ENCODE peak calls at places on chromosome 19, in eight cellular contexts. I is IMR-90, B is H1, T is gastrocnemius medialis, C is body of pancreas, K is heart left ventricle, V is K562, M is H54. S is an unnamed sample.

GRCh38 chr19:10402441-10403038 is 802 bp downstream of the CDC37 start:
- DNase-seq in K (peak), C (no peak), I (no peak), V (peak), T (no peak), M (no peak), B (no peak), S (peak)

GRCh38 chr19:53865918-53866696 is 1.6 kb upstream of the MYADM start:
- DNase-seq in B (no peak), K (peak), C (peak), M (peak), V (peak), I (peak), T (peak), S (peak)

GRCh38 chr19:58380736-58381459 is at the start of gene ZNF837:
- DNase-seq in V (peak), T (peak), C (peak), I (peak), M (peak), K (peak), B (peak), S (peak)

GRCh38 chr19:42606660-42607351 is 12.1 kb upstream of the CEACAM8 start:
- DNase-seq in K (peak), V (peak), B (peak), C (peak), M (peak), I (peak), T (no peak), S (peak)

GRCh38 chr19:11987405-11988231 is 22.8 kb downstream of the ZNF763 start:
- DNase-seq in I (peak), M (peak), K (peak), B (peak), C (peak), T (peak), V (peak), S (peak)

GRCh38 chr19:35513975-35514809 is 743 bp upstream of the DMKN start:
- DNase-seq in K (no peak), C (no peak), M (no peak), V (no peak), B (no peak), I (no peak), T (no peak), S (no peak)

GRCh38 chr19:42353341-42354015 is 28.0 kb downstream of the MEGF8 start:
- DNase-seq in V (no peak), I (no peak), B (no peak), K (no peak), M (no peak), T (no peak), C (no peak), S (no peak)

GRCh38 chr19:30745476-30745985 is 373.3 kb downstream of the ZNF536 start:
- DNase-seq in T (no peak), V (no peak), C (no peak), I (no peak), B (no peak), M (no peak), K (no peak), S (no peak)

GRCh38 chr19:46125447-46125846 is 959 bp upstream of the IGFL3 start:
- DNase-seq in V (no peak), T (no peak), C (no peak), K (no peak), B (no peak), I (no peak), M (no peak), S (no peak)

GRCh38 chr19:39132344-39132969 is 6.9 kb downstream of the PAK4 start:
- DNase-seq in B (no peak), M (no peak), T (no peak), V (no peak), C (no peak), K (no peak), I (no peak), S (no peak)

GRCh38 chr19:52778811-52779210 is 7.8 kb downstream of the ZNF600 start:
- DNase-seq in B (no peak), I (peak), M (no peak), K (no peak), C (no peak), T (no peak), V (no peak), S (no peak)

GRCh38 chr19:40862785-40863184 is 12.5 kb upstream of the CYP2A6 start:
- DNase-seq in I (no peak), C (no peak), K (no peak), T (no peak), M (no peak), V (no peak), B (no peak), S (no peak)

GRCh38 chr19:35207391-35207871 is 21.1 kb downstream of the FAM187B start:
- DNase-seq in M (no peak), K (no peak), B (no peak), T (no peak), I (no peak), C (no peak), V (no peak), S (no peak)

GRCh38 chr19:14059093-14059480 is 2.8 kb downstream of the PALM3 start:
- DNase-seq in T (no peak), B (no peak), M (no peak), K (no peak), V (peak), C (no peak), I (no peak), S (peak)

GRCh38 chr19:43224855-43225253 is 19.4 kb upstream of the PSG4 start:
- DNase-seq in V (no peak), T (no peak), K (no peak), C (no peak), M (no peak), B (no peak), I (no peak), S (no peak)

GRCh38 chr19:54294539-54294938 is 13.6 kb upstream of the LILRB2 start:
- DNase-seq in B (no peak), K (no peak), I (no peak), V (no peak), M (no peak), C (no peak), T (no peak), S (no peak)

GRCh38 chr19:54096642-54097106 is 3.9 kb downstream of the OSCAR start:
- DNase-seq in B (no peak), C (no peak), M (no peak), T (no peak), I (peak), V (peak), K (no peak), S (peak)

GRCh38 chr19:42250666-42251531 is 4.0 kb downstream of the ERF start:
- DNase-seq in M (no peak), C (peak), B (no peak), K (peak), V (no peak), T (no peak), I (peak), S (no peak)

GRCh38 chr19:19562665-19563347 is 24.7 kb downstream of the CILP2 start:
- DNase-seq in C (no peak), M (no peak), T (no peak), K (no peak), B (no peak), V (peak), I (no peak), S (no peak)

GRCh38 chr19:16897572-16898056 is 8.8 kb downstream of the F2RL3 start:
- DNase-seq in K (no peak), B (no peak), C (peak), M (no peak), I (no peak), T (no peak), V (no peak), S (peak)
- TF ChIP-seq POLR2A in K (no peak), B (no peak), C (no peak), M (no peak), I (no peak), T (peak), V (peak), S (peak)

GRCh38 chr19:3537438-3538240 is 1.3 kb upstream of the TEKTIP1 start:
- DNase-seq in M (no peak), B (no peak), V (peak), C (no peak), T (no peak), I (no peak), K (no peak), S (no peak)
- TF ChIP-seq POLR2A in M (no peak), B (no peak), V (peak), C (no peak), T (no peak), I (no peak), K (no peak), S (no peak)

GRCh38 chr19:3178377-3178972 is at the start of gene S1PR4:
- DNase-seq in C (no peak), M (no peak), T (no peak), V (no peak), B (no peak), K (no peak), I (no peak), S (peak)
- TF ChIP-seq POLR2A in C (no peak), M (no peak), T (no peak), V (no peak), B (no peak), K (no peak), I (no peak), S (peak)

DNA sequence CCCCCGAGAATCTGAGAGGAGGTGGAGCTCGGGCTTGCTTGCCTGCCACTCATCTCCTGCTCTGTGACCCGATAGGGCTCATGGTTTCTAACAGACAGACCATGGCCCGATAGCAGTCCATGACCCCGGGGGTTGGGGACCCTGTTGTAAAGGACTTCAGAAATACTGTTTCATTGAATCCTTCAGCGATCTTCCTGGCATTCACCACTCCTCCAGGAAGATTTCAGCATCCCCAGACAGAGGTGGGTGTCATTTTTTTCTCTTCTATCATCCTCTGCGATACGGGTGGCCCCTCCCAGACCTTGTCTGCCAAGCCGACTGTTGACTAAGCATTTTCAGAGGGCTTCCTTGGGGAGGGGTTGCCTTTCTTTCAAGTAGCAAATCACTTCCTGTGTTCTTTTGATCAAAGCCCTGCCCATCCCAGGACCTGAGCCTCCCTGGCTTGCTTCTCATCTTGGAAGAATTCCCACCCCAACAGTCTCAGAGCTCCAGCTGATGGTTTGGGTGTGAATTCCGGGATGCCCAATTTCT is 1.7 kb downstream of the MYO1F start:
- DNase-seq in V (peak), C (no peak), M (no peak), K (no peak), I (peak), B (no peak), T (no peak), S (peak)
- TF ChIP-seq POLR2A in V (no peak), C (no peak), M (no peak), K (no peak), I (no peak), B (no peak), T (no peak), S (no peak)

GRCh38 chr19:460877-461609 is at the start of gene SHC2:
- DNase-seq in I (no peak), C (peak), K (peak), T (no peak), V (peak), B (no peak), M (no peak), S (peak)
- TF ChIP-seq POLR2A in I (no peak), C (no peak), K (no peak), T (peak), V (no peak), B (no peak), M (peak), S (no peak)

DNA sequence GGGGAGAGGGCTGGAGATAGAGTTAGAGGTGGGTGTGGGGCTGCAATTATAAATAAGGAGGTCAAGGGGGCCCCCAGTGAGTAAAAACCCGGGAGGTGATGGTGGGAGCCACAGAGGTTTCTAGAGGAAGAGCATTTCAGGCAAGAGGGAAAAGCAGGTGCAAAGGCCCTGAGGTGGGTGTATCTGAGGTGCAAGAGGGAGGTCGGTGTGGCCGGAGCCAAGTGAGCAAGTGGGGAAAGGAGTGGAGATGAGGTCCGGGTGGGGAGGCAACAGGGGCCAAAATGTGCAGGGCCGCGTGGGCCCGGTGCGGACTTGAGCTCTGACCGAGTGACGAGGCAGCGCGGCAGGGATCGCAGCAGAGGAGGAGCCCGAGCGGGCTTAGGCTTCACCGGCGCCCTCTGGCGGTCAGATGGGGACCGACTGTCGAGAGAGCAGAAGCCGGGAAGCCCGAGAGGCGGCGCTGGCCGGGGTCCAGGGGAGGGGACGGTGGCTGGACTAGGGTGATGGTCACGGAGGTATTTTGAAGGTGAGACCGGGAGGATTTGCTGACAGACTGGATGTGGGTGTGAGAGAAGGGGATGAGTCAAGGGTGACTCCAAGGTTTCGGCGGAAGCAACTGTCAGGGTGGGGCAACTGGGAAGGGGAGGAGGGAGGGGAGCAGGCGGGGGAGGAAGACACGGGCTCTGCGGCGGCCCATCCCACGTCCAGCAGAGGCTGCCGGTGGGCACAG is 17.7 kb upstream of the SPACA4 start:
- DNase-seq in K (peak), T (peak), M (peak), I (peak), C (peak), V (peak), B (peak), S (peak)
- TF ChIP-seq POLR2A in K (no peak), T (no peak), M (no peak), I (no peak), C (no peak), V (peak), B (no peak), S (no peak)

GRCh38 chr19:13018037-13018914 is 23.0 kb downstream of the NFIX start:
- DNase-seq in I (peak), M (no peak), B (no peak), V (peak), K (peak), C (peak), T (no peak), S (peak)
- TF ChIP-seq POLR2A in I (no peak), M (no peak), B (no peak), V (no peak), K (no peak), C (no peak), T (peak), S (no peak)

GRCh38 chr19:20565321-20566018 is at the start of gene ZNF737:
- DNase-seq in C (peak), T (peak), K (peak), I (peak), B (peak), M (peak), V (peak), S (peak)
- TF ChIP-seq POLR2A in C (peak), T (peak), K (no peak), I (no peak), B (peak), M (no peak), V (no peak), S (peak)

DNA sequence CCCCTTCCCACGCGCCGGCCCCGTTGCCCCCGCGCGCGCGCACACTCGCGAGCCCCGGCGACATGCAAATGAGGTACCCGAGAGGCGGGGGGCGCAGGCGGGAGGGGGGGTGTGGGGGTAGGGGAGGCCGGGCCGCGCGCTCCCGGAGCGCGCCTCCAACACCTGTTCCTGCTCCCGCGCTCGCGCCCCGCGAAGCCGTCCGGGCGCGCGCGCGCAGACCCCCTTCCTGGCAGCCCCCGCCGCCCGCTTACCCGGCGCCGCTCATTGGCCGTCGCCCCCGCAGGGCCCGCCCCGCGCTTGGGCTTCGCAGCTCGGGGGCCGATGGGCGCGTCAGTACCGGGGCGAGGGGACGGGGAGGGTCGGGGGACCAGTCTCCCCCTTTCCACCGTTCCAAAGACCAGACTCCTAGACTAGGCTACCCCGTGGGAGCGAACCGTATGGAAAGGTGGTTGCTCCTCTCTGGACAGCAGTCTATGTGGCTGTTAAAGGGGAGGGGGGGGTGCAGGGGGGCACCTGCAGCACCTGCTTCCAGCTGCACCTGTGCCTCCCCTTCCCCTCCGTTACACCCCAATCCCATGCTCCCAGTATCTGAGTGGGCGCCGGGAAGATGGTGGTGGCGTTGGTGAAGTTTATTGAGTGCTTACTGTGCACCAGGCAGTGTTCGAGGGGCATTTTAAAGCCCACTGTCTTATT is 394 bp downstream of the ZNF524 start:
- DNase-seq in K (peak), M (peak), I (peak), T (no peak), V (no peak), B (no peak), C (peak), S (no peak)
- TF ChIP-seq POLR2A in K (no peak), M (peak), I (no peak), T (peak), V (no peak), B (no peak), C (no peak), S (no peak)

GRCh38 chr19:44900328-44901244 is 5.0 kb upstream of the APOE start:
- DNase-seq in C (no peak), V (no peak), I (no peak), T (no peak), M (no peak), B (no peak), K (no peak), S (no peak)
- TF ChIP-seq POLR2A in C (no peak), V (peak), I (no peak), T (no peak), M (no peak), B (no peak), K (no peak), S (no peak)